ENCODE peak calls at places on chromosomes 2 and 18, in five cellular contexts. T is IMR-90; D is cardiac muscle cell; W is AML-193; U is activated CD4-positive, CD25-positive, alpha-beta regulatory T cell. C is an unnamed sample.

GRCh38 chr2:74286725-74287124 is 56.5 kb downstream of the SLC4A5 start:
- DNase-seq in D (no peak), W (no peak), T (no peak), U (no peak), C (no peak)

GRCh38 chr18:75120521-75120920 is 88.4 kb downstream of the PTGR3 start:
- DNase-seq in D (no peak), W (no peak), U (no peak), T (no peak), C (no peak)

GRCh38 chr2:67524236-67524635 is 127.1 kb downstream of the ETAA1 start:
- DNase-seq in T (no peak), D (no peak), W (no peak), U (no peak), C (no peak)

GRCh38 chr18:38087538-38087937 is 521.9 kb upstream of the CELF4 start:
- DNase-seq in U (no peak), W (no peak), T (no peak), D (no peak), C (no peak)

GRCh38 chr18:2891526-2892431 is 45.0 kb downstream of the EMILIN2 start:
- DNase-seq in D (peak), U (no peak), T (no peak), W (no peak), C (no peak)

GRCh38 chr18:45962866-45963265 is 4.3 kb downstream of the EPG5 start:
- DNase-seq in T (peak), D (no peak), U (no peak), W (no peak), C (no peak)

GRCh38 chr2:26768759-26769500 is 4.8 kb downstream of the SLC35F6 start:
- DNase-seq in D (no peak), U (no peak), T (no peak), W (peak), C (peak)

GRCh38 chr18:1488957-1489356 is 584.3 kb downstream of the ADCYAP1 start:
- DNase-seq in T (no peak), U (no peak), D (no peak), W (no peak), C (no peak)

GRCh38 chr2:120346667-120347358 is 877 bp downstream of the INHBB start:
- DNase-seq in D (peak), U (no peak), T (peak), W (no peak), C (no peak)

GRCh38 chr2:215749092-215749957 is 264.0 kb downstream of the MREG start:
- DNase-seq in D (no peak), T (peak), W (no peak), U (no peak), C (no peak)

GRCh38 chr2:178715366-178715765 is 91.9 kb downstream of the TTN start:
- DNase-seq in D (no peak), T (no peak), W (no peak), U (no peak), C (no peak)

GRCh38 chr2:1427086-1427485 is 13.8 kb downstream of the TPO start:
- DNase-seq in U (no peak), D (no peak), T (no peak), W (no peak), C (no peak)

GRCh38 chr2:51413726-51414125 is 381.8 kb upstream of the NRXN1 start:
- DNase-seq in T (peak), U (no peak), W (no peak), D (no peak), C (no peak)

GRCh38 chr2:157732596-157732995 is 103.9 kb upstream of the ACVR1C start:
- DNase-seq in W (no peak), D (no peak), T (peak), U (no peak), C (no peak)

GRCh38 chr18:77366725-77367641 is 117.3 kb downstream of the GALR1 start:
- DNase-seq in U (no peak), T (no peak), D (no peak), W (no peak), C (no peak)

GRCh38 chr2:240602266-240603050 is 15.9 kb downstream of the CAPN10 start:
- DNase-seq in U (no peak), D (no peak), T (no peak), W (no peak), C (no peak)

GRCh38 chr2:207412787-207413310 is 116.9 kb upstream of the CREB1 start:
- DNase-seq in W (no peak), D (no peak), U (no peak), T (no peak), C (no peak)

GRCh38 chr2:175815537-175815936 is 186.5 kb downstream of the LNPK start:
- DNase-seq in T (peak), U (no peak), W (no peak), D (no peak), C (no peak)

GRCh38 chr2:28321426-28321825 is 71.2 kb upstream of the FOSL2 start:
- DNase-seq in D (no peak), T (peak), W (no peak), U (no peak), C (no peak)

GRCh38 chr2:86807462-86808275 is 17.0 kb upstream of the CD8A start:
- DNase-seq in T (no peak), U (no peak), D (peak), W (no peak), C (no peak)

GRCh38 chr2:121052023-121052422 is 233.0 kb downstream of the TFCP2L1 start:
- DNase-seq in U (no peak), T (no peak), W (no peak), D (no peak), C (no peak)

GRCh38 chr2:112010751-112011150 is 44.3 kb upstream of the TMEM87B start:
- DNase-seq in W (no peak), D (no peak), T (no peak), U (no peak), C (no peak)

GRCh38 chr2:238765590-238765989 is 82.3 kb upstream of the TWIST2 start:
- DNase-seq in U (no peak), W (no peak), T (no peak), D (no peak), C (no peak)

GRCh38 chr2:58734365-58734764 is 493.2 kb upstream of the FANCL start:
- DNase-seq in D (no peak), W (no peak), T (peak), U (no peak), C (no peak)

GRCh38 chr2:52960891-52961290 is 806.7 kb upstream of the CHAC2 start:
- DNase-seq in T (no peak), D (no peak), U (no peak), W (no peak), C (no peak)

GRCh38 chr2:27216416-27217137 is 592 bp upstream of the CAD start:
- DNase-seq in D (no peak), W (no peak), T (no peak), U (no peak), C (no peak)

GRCh38 chr2:107648781-107649413 is 177.8 kb upstream of the RGPD4 start:
- DNase-seq in T (no peak), W (no peak), D (no peak), U (no peak), C (no peak)

GRCh38 chr2:120766758-120767351 is 31.2 kb downstream of the GLI2 start:
- DNase-seq in W (no peak), T (peak), D (no peak), U (no peak), C (no peak)

GRCh38 chr2:160892204-160892603 is 268.0 kb upstream of the TANK start:
- DNase-seq in U (no peak), D (no peak), W (peak), T (no peak), C (no peak)

GRCh38 chr18:48866028-48866733 is 84.6 kb downstream of the SMAD7 start:
- DNase-seq in U (no peak), W (no peak), T (peak), D (no peak), C (no peak)

GRCh38 chr2:105609756-105610397 is 134.8 kb upstream of the NCK2 start:
- DNase-seq in D (peak), T (no peak), U (no peak), W (no peak), C (no peak)

GRCh38 chr2:43539991-43540860 is 55.6 kb downstream of the THADA start:
- DNase-seq in T (peak), U (no peak), D (no peak), W (peak), C (peak)

GRCh38 chr18:72762505-72763122 is 105.2 kb downstream of the NETO1 start:
- DNase-seq in D (peak), W (peak), U (no peak), T (peak), C (peak)

GRCh38 chr2:1591978-1592907 is 152.1 kb downstream of the PXDN start:
- DNase-seq in D (peak), W (no peak), U (no peak), T (peak), C (no peak)

GRCh38 chr2:45014016-45014702 is 4.9 kb upstream of the SIX2 start:
- DNase-seq in U (no peak), T (no peak), W (no peak), D (peak), C (no peak)

GRCh38 chr2:16102976-16103380 is 162.6 kb downstream of the MYCN start:
- DNase-seq in W (no peak), T (no peak), U (no peak), D (peak), C (no peak)

GRCh38 chr18:46236156-46236555 is 132.0 kb downstream of the HAUS1 start:
- DNase-seq in U (no peak), D (no peak), W (no peak), T (no peak), C (no peak)

GRCh38 chr18:46054956-46055831 is 16.9 kb downstream of the PSTPIP2 start:
- DNase-seq in D (no peak), U (no peak), W (no peak), T (no peak), C (no peak)